ENCODE peak calls at places on chromosomes 2 and 18, in six cellular contexts. Y is dermis blood vessel endothelial cell; P is activated gamma-delta T cell treated with anti-CD3 and anti-CD28 coated beads, Interleukin-2, amount 50 U/mL, for 16 hours; A is SJCRH30; V is uterus; N is NCI-H1694. O is an unnamed sample.

GRCh38 chr2:200738590-200738989 is 73.1 kb upstream of the BZW1 start:
- DNase-seq in P (no peak), N (no peak), A (no peak), V (no peak), Y (no peak), O (no peak)

GRCh38 chr2:84669122-84669521 is 152.8 kb downstream of the DNAH6 start:
- DNase-seq in V (no peak), N (no peak), A (no peak), Y (no peak), P (no peak), O (no peak)

GRCh38 chr2:171923206-171923605 is 945 bp downstream of the HAT1 start:
- DNase-seq in V (no peak), A (peak), Y (peak), N (peak), P (no peak), O (peak)

GRCh38 chr2:120953843-120954584 is 218.3 kb downstream of the GLI2 start:
- DNase-seq in Y (no peak), A (no peak), N (no peak), P (no peak), V (no peak), O (no peak)

GRCh38 chr18:62979172-62979571 is 263.8 kb downstream of the PHLPP1 start:
- DNase-seq in A (peak), Y (no peak), V (peak), P (no peak), N (peak), O (peak)

GRCh38 chr2:42252464-42252863 is 83.3 kb downstream of the EML4 start:
- DNase-seq in V (no peak), N (no peak), Y (no peak), P (peak), A (no peak), O (no peak)

GRCh38 chr2:70641263-70641784 is 87.7 kb upstream of the TGFA start:
- DNase-seq in V (no peak), A (no peak), P (no peak), Y (no peak), N (no peak), O (no peak)

GRCh38 chr2:119482481-119483394 is 41.5 kb downstream of the SCTR start:
- DNase-seq in N (no peak), Y (no peak), P (no peak), V (no peak), A (no peak), O (no peak)

GRCh38 chr2:136057023-136057801 is 60.7 kb downstream of the CXCR4 start:
- DNase-seq in A (no peak), N (no peak), V (no peak), Y (no peak), P (peak), O (no peak)

GRCh38 chr18:45248240-45248903 is 366.9 kb upstream of the SLC14A2 start:
- DNase-seq in P (no peak), Y (no peak), N (no peak), V (no peak), A (peak), O (no peak)

GRCh38 chr2:36411962-36412444 is 56.4 kb downstream of the CRIM1 start:
- DNase-seq in V (no peak), A (no peak), N (no peak), P (no peak), Y (peak), O (no peak)

GRCh38 chr18:3151379-3152264 is 68.1 kb downstream of the MYOM1 start:
- DNase-seq in Y (peak), P (no peak), A (no peak), N (peak), V (no peak), O (no peak)

GRCh38 chr2:38935568-38936172 is 46.0 kb downstream of the ARHGEF33 start:
- DNase-seq in V (no peak), N (no peak), Y (no peak), P (no peak), A (no peak), O (no peak)

GRCh38 chr2:169300617-169301530 is 61.5 kb downstream of the LRP2 start:
- DNase-seq in Y (no peak), V (no peak), A (no peak), N (no peak), P (no peak), O (no peak)

GRCh38 chr2:163471947-163472346 is 263.9 kb downstream of the FIGN start:
- DNase-seq in P (no peak), Y (peak), A (peak), V (no peak), N (no peak), O (no peak)

GRCh38 chr18:48771641-48772380 is 179.0 kb downstream of the SMAD7 start:
- DNase-seq in A (no peak), Y (no peak), P (no peak), V (no peak), N (no peak), O (no peak)

GRCh38 chr2:219497495-219498279 is 1.0 kb upstream of the GMPPA start:
- DNase-seq in V (peak), N (no peak), A (peak), P (no peak), Y (peak), O (no peak)

GRCh38 chr2:133837441-133838090 is 269.3 kb upstream of the NCKAP5 start:
- DNase-seq in V (no peak), N (peak), A (peak), Y (no peak), P (no peak), O (no peak)

GRCh38 chr2:2638516-2638915 is 307.4 kb upstream of the MYT1L start:
- DNase-seq in V (no peak), A (no peak), P (no peak), Y (no peak), N (no peak), O (no peak)

GRCh38 chr2:8495189-8495855 is 186.5 kb upstream of the ID2 start:
- DNase-seq in P (no peak), Y (no peak), A (no peak), V (no peak), N (no peak), O (no peak)

GRCh38 chr18:22171263-22171838 is 2.0 kb downstream of the GATA6 start:
- DNase-seq in V (no peak), Y (no peak), N (no peak), P (no peak), A (no peak), O (no peak)

GRCh38 chr2:9228088-9228751 is 21.6 kb downstream of the ASAP2 start:
- DNase-seq in Y (peak), V (no peak), A (no peak), N (no peak), P (no peak), O (no peak)

GRCh38 chr18:23710068-23710527 is 20.8 kb downstream of the LAMA3 start:
- DNase-seq in V (no peak), P (no peak), A (no peak), Y (no peak), N (no peak), O (no peak)

GRCh38 chr2:128547667-128548066 is 229.0 kb upstream of the HS6ST1 start:
- DNase-seq in P (no peak), N (no peak), Y (no peak), V (no peak), A (no peak), O (no peak)

GRCh38 chr2:45882707-45883106 is 231.2 kb downstream of the PRKCE start:
- DNase-seq in A (no peak), Y (no peak), N (no peak), P (no peak), V (peak), O (no peak)

GRCh38 chr2:165161510-165161909 is 42.3 kb downstream of the SCN3A start:
- DNase-seq in V (no peak), P (no peak), A (no peak), Y (no peak), N (no peak), O (no peak)

GRCh38 chr2:166831930-166832329 is 56.4 kb upstream of the XIRP2 start:
- DNase-seq in P (no peak), A (no peak), N (no peak), V (no peak), Y (no peak), O (no peak)

GRCh38 chr18:79948719-79949411 is 2.6 kb downstream of the SLC66A2 start:
- DNase-seq in V (no peak), Y (no peak), P (no peak), A (no peak), N (no peak), O (no peak)

GRCh38 chr2:28360742-28361293 is 31.8 kb upstream of the FOSL2 start:
- DNase-seq in P (no peak), N (no peak), Y (peak), V (peak), A (peak), O (peak)

GRCh38 chr2:230877737-230878598 is 13.2 kb downstream of the ITM2C start:
- DNase-seq in A (no peak), N (no peak), V (no peak), P (peak), Y (no peak), O (peak)

GRCh38 chr2:65315042-65315441 is 87.4 kb downstream of the ACTR2 start:
- DNase-seq in A (no peak), Y (no peak), V (no peak), P (no peak), N (no peak), O (no peak)

GRCh38 chr2:218003994-218004419 is 1.2 kb upstream of the TNS1 start:
- DNase-seq in V (peak), P (no peak), Y (no peak), N (no peak), A (no peak), O (no peak)

GRCh38 chr2:10560626-10561025 is 112.5 kb upstream of the ODC1 start:
- DNase-seq in Y (no peak), A (no peak), V (no peak), N (no peak), P (no peak), O (no peak)

GRCh38 chr2:166202778-166203177 is 75.0 kb upstream of the SCN1A start:
- DNase-seq in V (no peak), P (no peak), N (no peak), A (no peak), Y (no peak), O (no peak)